ENCODE peak calls at places on chromosomes 5 and 9, in ten cellular contexts. L is retinal pigment epithelial cell, H is AG04450, O is heart right ventricle, N is AG09319, K is cardiac fibroblast, U is gastrocnemius medialis, R is A673, E is tibial artery, Z is WTC11. C is an unnamed sample.

GRCh38 chr9:133758228-133758627 is 20.1 kb upstream of the SARDH start:
- DNase-seq in K (no peak), R (no peak), E (peak; percentile 35), O (no peak), H (no peak), L (no peak), U (peak; percentile 4), Z (no peak), N (no peak), C (no peak)

GRCh38 chr9:78982849-78983248 is 588.9 kb upstream of the TLE4 start:
- DNase-seq in E (no peak), K (no peak), H (no peak), R (no peak), L (no peak), N (no peak), U (no peak), Z (no peak), O (no peak), C (no peak)

GRCh38 chr5:124839371-124839998 is 93.0 kb upstream of the ZNF608 start:
- DNase-seq in R (no peak), K (peak; percentile 48), H (no peak), E (no peak), L (no peak), N (no peak), Z (no peak), O (no peak), U (no peak), C (no peak)

GRCh38 chr5:20109326-20109725 is 121.3 kb upstream of the CDH18 start:
- DNase-seq in K (no peak), H (no peak), R (no peak), L (no peak), Z (no peak), O (no peak), U (no peak), E (no peak), N (no peak), C (no peak)

GRCh38 chr9:27545471-27545870 is 15.9 kb upstream of the MOB3B start:
- DNase-seq in N (no peak), L (no peak), U (peak; percentile 69), R (no peak), K (no peak), O (no peak), E (no peak), Z (no peak), H (no peak), C (no peak)

GRCh38 chr9:104740596-104740995 is 6.9 kb upstream of the NIPSNAP3A start:
- DNase-seq in H (no peak), O (no peak), U (no peak), L (no peak), K (peak; percentile 40), N (no peak), E (no peak), Z (no peak), R (no peak), C (no peak)

GRCh38 chr5:180281706-180282105 is 10.2 kb downstream of the MAPK9 start:
- DNase-seq in K (no peak), H (no peak), L (no peak), R (no peak), E (no peak), O (no peak), U (no peak), N (no peak), Z (no peak), C (no peak)

GRCh38 chr5:129977810-129978209 is 73.5 kb downstream of the CHSY3 start:
- DNase-seq in E (no peak), H (no peak), U (no peak), O (no peak), N (no peak), Z (no peak), L (no peak), K (no peak), R (no peak), C (no peak)

GRCh38 chr9:12272471-12273072 is 420.6 kb upstream of the TYRP1 start:
- DNase-seq in O (no peak), H (no peak), L (no peak), U (no peak), R (peak; percentile 1), N (no peak), K (no peak), Z (no peak), E (no peak), C (no peak)

GRCh38 chr5:118407958-118408357 is 580.4 kb downstream of the DTWD2 start:
- DNase-seq in N (no peak), O (no peak), H (no peak), K (no peak), Z (no peak), L (no peak), R (no peak), U (no peak), E (no peak), C (no peak)

GRCh38 chr9:89705651-89706050 is 100.8 kb downstream of the GADD45G start:
- DNase-seq in L (no peak), E (no peak), Z (no peak), O (no peak), U (no peak), N (no peak), K (no peak), R (no peak), H (no peak), C (no peak)

GRCh38 chr5:113123563-113123962 is 147.0 kb downstream of the DCP2 start:
- DNase-seq in H (no peak), U (no peak), K (no peak), E (no peak), L (no peak), N (no peak), Z (no peak), O (no peak), R (peak; percentile 30), C (no peak)

GRCh38 chr5:58076473-58077257 is 383.2 kb downstream of the PLK2 start:
- DNase-seq in L (no peak), Z (no peak), E (no peak), N (no peak), K (no peak), H (no peak), U (no peak), O (no peak), R (no peak), C (no peak)

GRCh38 chr5:111224561-111224989 is 391 bp downstream of the CAMK4 start:
- DNase-seq in N (no peak), O (no peak), R (no peak), Z (no peak), L (no peak), E (no peak), K (no peak), U (no peak), H (no peak), C (no peak)

GRCh38 chr5:30574761-30575160 is 618.7 kb upstream of the CDH6 start:
- DNase-seq in R (no peak), N (no peak), E (no peak), U (no peak), O (no peak), H (no peak), K (no peak), Z (no peak), L (peak; percentile 36), C (no peak)

GRCh38 chr9:73152445-73152844 is 780 bp downstream of the ANXA1 start:
- DNase-seq in E (no peak), O (no peak), Z (no peak), K (peak; percentile 74), L (no peak), U (no peak), H (no peak), N (no peak), R (peak; percentile 58), C (no peak)

GRCh38 chr9:13001989-13002580 is 227.3 kb downstream of the LURAP1L start:
- DNase-seq in K (no peak), R (no peak), H (no peak), L (no peak), E (no peak), Z (no peak), O (no peak), U (no peak), N (no peak), C (no peak)

GRCh38 chr5:36607838-36608783 is 1.7 kb downstream of the SLC1A3 start:
- DNase-seq in H (no peak), K (no peak), E (no peak), O (no peak), Z (no peak), L (no peak), R (peak; percentile 56), U (peak; percentile 32), N (no peak), C (no peak)

GRCh38 chr5:162209005-162209605 is 141.5 kb downstream of the GABRG2 start:
- DNase-seq in L (no peak), N (no peak), R (peak; percentile 66), O (peak; percentile 11), Z (peak; percentile 70), K (no peak), E (no peak), H (no peak), U (no peak), C (no peak)
- TF ChIP-seq CTCF in L (peak; percentile 62), N (no peak), R (peak; percentile 54), O (no peak), Z (peak; percentile 34), K (peak; percentile 25), E (peak; percentile 40), H (no peak), U (no peak), C (no peak)

DNA sequence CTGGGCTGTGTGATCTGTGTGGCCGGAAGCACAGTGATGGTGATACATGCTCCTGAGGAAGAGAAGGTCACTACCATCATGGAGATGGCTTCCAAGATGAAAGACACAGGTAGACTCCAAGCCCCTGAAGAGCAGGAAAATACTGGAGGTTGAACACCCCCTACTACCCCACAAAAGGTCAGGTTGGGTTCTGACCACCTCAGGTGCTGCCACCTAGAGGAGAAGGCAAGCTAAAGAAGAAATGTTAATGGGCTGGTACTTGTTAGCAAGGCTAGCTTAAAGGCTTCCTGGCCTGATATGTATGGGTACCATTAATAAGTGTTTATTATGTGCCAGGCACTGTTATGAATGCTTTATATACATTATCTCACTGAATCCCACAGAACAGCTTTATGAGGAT is 11.7 kb downstream of the NIPAL4 start:
- DNase-seq in K (peak; percentile 47), O (no peak), Z (peak; percentile 50), R (peak; percentile 31), H (no peak), N (no peak), U (no peak), L (no peak), E (no peak), C (no peak)
- TF ChIP-seq CTCF in K (peak; percentile 69), O (no peak), Z (no peak), R (peak; percentile 67), H (peak; percentile 68), N (peak; percentile 61), U (no peak), L (peak; percentile 68), E (peak; percentile 42), C (peak; percentile 40)

GRCh38 chr5:69364414-69364813 is 4.9 kb downstream of the AK6 start:
- DNase-seq in N (no peak), O (no peak), H (no peak), R (peak; percentile 49), L (no peak), Z (no peak), U (no peak), K (peak; percentile 17), E (no peak), C (no peak)
- TF ChIP-seq CTCF in N (no peak), O (no peak), H (peak; percentile 45), R (peak; percentile 53), L (peak; percentile 41), Z (no peak), U (peak; percentile 18), K (peak; percentile 52), E (no peak), C (peak; percentile 24)

DNA sequence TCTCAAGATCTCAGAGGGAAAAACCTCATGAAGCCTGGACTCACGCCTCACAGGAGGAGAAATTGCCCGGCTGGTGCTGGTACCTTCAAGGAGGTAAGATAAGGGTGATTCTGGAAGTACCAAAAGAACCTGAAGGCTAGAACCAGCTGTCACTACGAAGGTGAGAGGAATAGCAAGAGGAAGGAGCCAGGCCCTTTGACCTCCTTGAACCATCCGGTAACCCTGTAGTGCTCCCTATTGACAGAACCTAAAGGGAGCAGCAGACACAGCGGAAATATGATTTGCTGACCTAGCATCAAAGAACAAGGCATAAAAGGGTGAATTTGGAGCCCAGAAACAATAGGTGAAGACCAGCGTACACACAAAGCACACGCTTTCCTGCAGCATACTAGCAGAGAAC is 92.2 kb downstream of the DOCK8 start:
- DNase-seq in O (no peak), R (no peak), K (no peak), Z (peak; percentile 41), E (no peak), U (no peak), N (no peak), L (no peak), H (no peak), C (no peak)
- TF ChIP-seq CTCF in O (no peak), R (peak; percentile 13), K (no peak), Z (no peak), E (no peak), U (no peak), N (no peak), L (peak; percentile 36), H (no peak), C (no peak)